ENCODE peak calls at places on chromosomes 1 and 21, in four cellular contexts. C, N, A and G are unnamed samples.
A peak's percentile ranks its signal among the peaks of the same experiment; 100 is the strongest.

GRCh38 chr1:30088594-30089556 is 634.5 kb downstream of the MATN1 start:
- DNase-seq in A (peak; percentile 80), C (no peak), N (no peak), G (no peak)

GRCh38 chr1:66380452-66381212 is 153.3 kb upstream of the SGIP1 start:
- DNase-seq in N (no peak), A (no peak), C (no peak), G (no peak)

GRCh38 chr1:205962821-205963221 is 19.6 kb upstream of the SLC26A9 start:
- DNase-seq in A (no peak), N (no peak), C (no peak), G (no peak)

GRCh38 chr1:39165049-39165448 is 39.4 kb upstream of the MACF1 start:
- DNase-seq in C (no peak), N (no peak), A (no peak), G (no peak)

GRCh38 chr1:240515505-240515904 is 96.5 kb downstream of the GREM2 start:
- DNase-seq in A (no peak), N (no peak), C (no peak), G (no peak)

GRCh38 chr1:228152918-228153258 is 3.2 kb downstream of the GJC2 start:
- DNase-seq in C (no peak), A (no peak), N (no peak), G (no peak)

GRCh38 chr21:45640001-45640887 is 3.3 kb upstream of the PCBP3 start:
- DNase-seq in C (no peak), N (no peak), A (no peak), G (no peak)

GRCh38 chr1:33903210-33903589 is 39.3 kb downstream of the HMGB4 start:
- DNase-seq in A (no peak), C (no peak), N (no peak), G (no peak)

GRCh38 chr1:241902376-241903067 is 54.5 kb downstream of the EXO1 start:
- DNase-seq in N (no peak), A (no peak), C (no peak), G (no peak)

GRCh38 chr1:110542730-110543129 is 23.8 kb upstream of the KCNA10 start:
- DNase-seq in C (no peak), N (no peak), A (no peak), G (no peak)

GRCh38 chr1:156645666-156646065 is 3.7 kb downstream of the BCAN start:
- DNase-seq in C (no peak), A (no peak), N (no peak), G (no peak)

GRCh38 chr1:109136766-109137165 is 22.9 kb downstream of the ELAPOR1 start:
- DNase-seq in A (peak; percentile 67), C (no peak), N (no peak), G (no peak)

GRCh38 chr1:214604543-214604942 is 1.5 kb downstream of the CENPF start:
- DNase-seq in C (no peak), A (no peak), N (no peak), G (no peak)
- TF ChIP-seq CTCF in C (no peak), A (no peak), N (no peak), G (no peak)

GRCh38 chr1:9593492-9594465 is 5.1 kb downstream of the TMEM201 start:
- DNase-seq in A (peak; percentile 62), N (peak; percentile 62), C (no peak), G (peak; percentile 89)

GRCh38 chr1:9594471-9595155 is 5.9 kb downstream of the TMEM201 start:
- DNase-seq in N (peak; percentile 55), C (no peak), A (no peak), G (no peak)

GRCh38 chr1:9591669-9592509 is 3.2 kb downstream of the TMEM201 start:
- DNase-seq in A (no peak), C (no peak), N (peak; percentile 54), G (no peak)

GRCh38 chr1:9592510-9593075 is 3.9 kb downstream of the TMEM201 start:
- DNase-seq in A (no peak), N (no peak), C (no peak), G (no peak)

DNA sequence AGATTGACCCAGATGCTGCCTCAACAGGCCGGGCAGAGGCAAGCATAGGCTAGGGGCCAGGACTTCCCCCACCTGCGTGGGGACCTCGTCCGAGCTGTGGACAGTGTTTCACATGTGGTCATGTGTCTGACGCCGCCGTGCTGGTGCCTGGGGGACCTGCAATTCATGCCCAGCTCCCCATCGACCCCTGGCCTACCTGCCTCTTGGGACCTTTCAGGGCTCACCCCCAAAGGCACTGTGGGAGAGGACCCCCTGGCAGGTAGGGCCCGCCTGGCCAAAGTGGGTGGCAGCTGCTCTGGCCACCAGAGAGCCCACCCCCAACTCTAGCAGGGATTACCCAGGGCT is 4.4 kb downstream of the TMEM201 start:
- DNase-seq in C (no peak), A (no peak), N (no peak), G (no peak)
- H3K4me1 ChIP-seq in C (peaks cover 12% of the 10 kb centered on the region), A (no peaks in the 10 kb centered on the region), N (peaks cover 3% of the 10 kb centered on the region), G (peaks cover 16% of the 10 kb centered on the region)

GRCh38 chr1:8317647-8318360 is at the start of gene SLC45A1:
- DNase-seq in N (peak; percentile 83), A (peak; percentile 59), C (peak; percentile 29), G (no peak)

GRCh38 chr1:8311068-8311718 is 6.7 kb upstream of the SLC45A1 start:
- DNase-seq in C (no peak), A (no peak), N (no peak), G (no peak)

GRCh38 chr1:8312235-8313218 is 5.4 kb upstream of the SLC45A1 start:
- DNase-seq in A (no peak), C (no peak), N (no peak), G (no peak)

GRCh38 chr1:8315573-8316475 is 2.1 kb upstream of the SLC45A1 start:
- DNase-seq in N (no peak), A (no peak), C (no peak), G (no peak)

GRCh38 chr1:8314346-8315280 is 3.3 kb upstream of the SLC45A1 start:
- DNase-seq in A (peak; percentile 85), C (peak; percentile 48), N (peak; percentile 78), G (peak; percentile 28)
- H3K27ac ChIP-seq in A (no peak overlapping the region), C (peak overlapping the region; percentile 50), N (peak overlapping the region; percentile 66), G (no peak overlapping the region)

GRCh38 chr1:185595835-185596667 is 138.1 kb upstream of the HMCN1 start:
- DNase-seq in C (peak; percentile 51), A (peak; percentile 77), N (no peak), G (no peak)
- TF ChIP-seq CTCF in C (peak; percentile 88), A (peak; percentile 55), N (peak; percentile 47), G (peak; percentile 73)

DNA sequence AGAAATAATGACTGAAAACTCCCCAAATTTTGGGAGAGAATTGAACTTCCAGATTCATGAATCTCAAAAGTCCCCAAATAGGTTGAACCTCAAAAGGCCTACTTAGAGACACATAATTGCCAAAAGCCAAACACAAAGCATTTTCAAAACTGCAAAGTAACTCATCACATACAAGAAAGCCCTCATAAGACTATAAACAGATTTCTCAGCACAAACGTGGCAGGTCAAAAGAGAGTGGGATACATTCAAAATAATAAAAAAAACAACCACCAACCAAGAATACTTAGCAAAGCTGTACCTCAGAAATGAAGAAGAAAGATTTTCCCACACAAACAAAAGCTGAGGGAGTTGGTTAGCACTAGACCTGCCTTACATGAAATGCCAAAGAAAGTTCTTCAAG is 57.9 kb downstream of the CCN1 start:
- DNase-seq in N (no peak), C (no peak), A (no peak), G (no peak)
- H3K4me1 ChIP-seq in N (no peaks in the 10 kb centered on the region), C (no peaks in the 10 kb centered on the region), A (no peaks in the 10 kb centered on the region), G (no peaks in the 10 kb centered on the region)

GRCh38 chr1:65002156-65002507 is 35.8 kb upstream of the JAK1 start:
- DNase-seq in N (no peak), C (no peak), A (no peak), G (peak; percentile 54)

GRCh38 chr1:65003316-65003664 is 36.9 kb upstream of the JAK1 start:
- DNase-seq in A (no peak), N (no peak), C (no peak), G (no peak)

GRCh38 chr1:64996541-64997257 is 30.4 kb upstream of the JAK1 start:
- DNase-seq in A (no peak), N (no peak), C (no peak), G (no peak)

GRCh38 chr1:65002508-65003315 is 36.4 kb upstream of the JAK1 start:
- DNase-seq in A (peak; percentile 71), C (peak; percentile 29), N (peak; percentile 91), G (peak; percentile 50)

DNA sequence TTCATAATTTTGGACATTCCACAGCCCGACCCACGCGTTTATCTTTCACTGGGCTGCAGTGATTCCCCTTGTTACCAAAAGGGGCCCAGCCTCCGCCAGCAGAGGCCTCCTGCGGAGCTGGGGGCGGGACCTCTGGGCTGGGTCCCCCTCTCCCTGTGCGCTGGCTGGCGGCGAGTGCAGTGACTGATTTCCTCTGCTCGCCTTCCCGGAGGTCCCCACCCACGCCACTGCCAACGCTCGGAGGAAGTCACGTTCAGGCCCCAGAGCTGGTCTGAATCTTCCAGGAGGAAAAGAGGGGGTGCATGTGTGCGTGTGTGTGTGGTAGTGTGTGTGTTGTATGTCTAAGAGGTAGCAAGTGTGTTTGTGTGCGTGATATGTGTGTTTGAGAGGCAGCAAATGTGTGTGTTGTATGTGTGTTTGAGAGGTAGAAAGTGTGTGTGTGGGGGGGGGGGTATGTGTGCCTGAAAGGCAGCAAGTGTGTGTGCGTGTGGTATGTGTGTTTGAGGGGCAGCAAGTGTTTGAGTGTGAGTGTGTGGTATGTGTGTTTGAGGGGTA is 35.0 kb upstream of the JAK1 start:
- DNase-seq in A (peak; percentile 63), C (no peak), N (peak; percentile 62), G (no peak)
- H3K27ac ChIP-seq in A (no peak overlapping the region), C (no peak overlapping the region), N (peak overlapping the region; percentile 94), G (no peak overlapping the region)

DNA sequence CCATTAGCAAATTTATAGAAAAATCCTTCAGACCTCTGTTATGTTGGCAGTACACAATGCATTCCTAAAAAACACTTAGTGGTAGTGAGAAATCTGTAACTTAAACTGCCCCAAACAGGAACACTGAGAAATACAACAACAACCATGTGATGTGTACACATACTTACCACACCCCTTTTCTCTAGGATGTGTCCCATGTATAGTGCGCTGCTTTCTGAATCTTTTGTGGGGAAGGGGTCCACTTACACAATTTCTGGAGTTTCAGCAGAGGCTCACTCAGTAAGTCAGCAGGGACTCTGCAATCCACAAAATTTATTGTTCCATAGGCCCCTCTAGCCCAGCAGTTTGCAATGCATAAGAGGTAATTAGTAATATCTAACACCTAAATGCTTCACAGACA is 115.3 kb downstream of the TGFBR3 start:
- DNase-seq in A (no peak), N (no peak), C (no peak), G (no peak)
- TF ChIP-seq CTCF in A (no peak), N (no peak), C (no peak), G (no peak)

DNA sequence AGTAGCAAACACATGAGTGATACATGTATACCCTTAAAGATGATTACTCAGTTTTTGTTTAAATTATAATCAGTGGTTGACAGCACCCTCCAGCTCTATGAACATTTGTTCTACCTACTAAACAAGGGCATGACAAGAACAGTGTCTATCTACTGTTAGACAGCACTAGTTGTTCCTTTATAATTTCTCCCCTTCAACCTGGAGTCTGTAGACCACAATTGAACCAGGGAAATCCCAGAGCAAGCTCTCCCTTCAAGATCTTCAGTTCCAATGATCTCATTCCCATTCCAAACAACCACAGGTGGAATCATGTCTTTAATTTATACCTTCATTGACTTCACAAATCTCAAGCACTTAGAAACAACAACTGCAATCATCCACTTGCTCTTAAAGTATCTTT is 216.1 kb downstream of the HHIPL2 start:
- DNase-seq in N (no peak), A (no peak), C (no peak), G (peak; percentile 6)
- H3K4me1 ChIP-seq in N (no peaks in the 10 kb centered on the region), A (no peaks in the 10 kb centered on the region), C (no peaks in the 10 kb centered on the region), G (no peaks in the 10 kb centered on the region)

GRCh38 chr1:222466150-222466865 is 81.6 kb downstream of the HHIPL2 start:
- DNase-seq in N (no peak), A (no peak), C (no peak), G (no peak)
- H3K27ac ChIP-seq in N (peak overlapping the region; percentile 85), A (peak overlapping the region; percentile 72), C (no peak overlapping the region), G (no peak overlapping the region)